ENCODE peak calls at places on chromosome 6, in six cellular contexts. W, K, E, H, I and L are unnamed samples.

GRCh38 chr6:146127447-146128215 is 98.8 kb downstream of the GRM1 start:
- DNase-seq in E (no peak), W (no peak), H (no peak), K (no peak), I (no peak), L (no peak)

GRCh38 chr6:52697903-52698302 is 27.0 kb downstream of the TMEM14A start:
- DNase-seq in I (no peak), E (peak), H (no peak), K (no peak), W (no peak), L (peak)

GRCh38 chr6:32081676-32082075 is 27.5 kb downstream of the TNXB start:
- DNase-seq in H (no peak), I (no peak), K (no peak), E (no peak), W (no peak), L (no peak)

GRCh38 chr6:7727951-7728854 is 2.3 kb downstream of the BMP6 start:
- DNase-seq in E (peak), I (no peak), K (no peak), W (peak), H (no peak), L (peak)

GRCh38 chr6:44676826-44677433 is 289.4 kb downstream of the CDC5L start:
- DNase-seq in H (no peak), I (no peak), E (no peak), K (no peak), W (peak), L (no peak)

GRCh38 chr6:138988469-138988834 is 399 bp upstream of the REPS1 start:
- DNase-seq in K (peak), I (no peak), H (no peak), E (no peak), W (no peak), L (no peak)

GRCh38 chr6:41531591-41532582 is 14.3 kb upstream of the FOXP4 start:
- DNase-seq in I (no peak), K (no peak), E (no peak), W (peak), H (peak), L (peak)

GRCh38 chr6:56521988-56522387 is 120.7 kb downstream of the DST start:
- DNase-seq in E (no peak), W (no peak), K (no peak), I (no peak), H (no peak), L (no peak)

GRCh38 chr6:20669571-20670314 is 135.5 kb downstream of the CDKAL1 start:
- DNase-seq in I (no peak), W (no peak), E (no peak), K (no peak), H (no peak), L (no peak)

GRCh38 chr6:935582-935981 is 242.6 kb upstream of the EXOC2 start:
- DNase-seq in H (no peak), K (no peak), I (no peak), W (no peak), E (no peak), L (no peak)

GRCh38 chr6:87483929-87484328 is 11.2 kb downstream of the SLC35A1 start:
- DNase-seq in K (no peak), I (no peak), W (no peak), E (no peak), H (peak), L (no peak)